ENCODE peak calls at places on chromosomes 11 and 22, in eight cellular contexts. U, N, H, L, C, O, B and D are unnamed samples. For H3K4me1, the result is how much of the 10 kb centered on the place peaks cover.

GRCh38 chr11:31387379-31387778 is 17.7 kb downstream of the DNAJC24 start:
- DNase-seq in U (no peak), N (no peak), H (no peak), L (no peak), C (no peak), O (no peak), B (no peak), D (no peak)

GRCh38 chr11:94740083-94740974 is 27.8 kb upstream of the AMOTL1 start:
- DNase-seq in U (peak), N (peak), H (peak), L (peak), C (peak), O (no peak), B (no peak), D (peak)

GRCh38 chr11:57463596-57464342 is 3.4 kb downstream of the RTN4RL2 start:
- DNase-seq in U (no peak), N (no peak), H (no peak), L (no peak), C (no peak), O (no peak), B (no peak), D (no peak)

GRCh38 chr11:45026835-45027234 is 76.2 kb upstream of the TP53I11 start:
- DNase-seq in U (no peak), N (no peak), H (no peak), L (no peak), C (no peak), O (no peak), B (no peak), D (no peak)

GRCh38 chr22:39621826-39622225 is 51.3 kb downstream of the CACNA1I start:
- DNase-seq in U (no peak), N (no peak), H (no peak), L (no peak), C (no peak), O (no peak), B (no peak), D (no peak)

GRCh38 chr22:26707581-26707980 is 50.2 kb downstream of the MIAT start:
- DNase-seq in U (no peak), N (no peak), H (no peak), L (no peak), C (no peak), O (no peak), B (no peak), D (no peak)

GRCh38 chr11:102269927-102270326 is 47.4 kb upstream of the BIRC3 start:
- DNase-seq in U (no peak), N (no peak), H (no peak), L (no peak), C (no peak), O (no peak), B (no peak), D (no peak)

GRCh38 chr22:29298641-29299040 is 7.8 kb upstream of the GAS2L1 start:
- DNase-seq in U (no peak), N (no peak), H (no peak), L (no peak), C (no peak), O (no peak), B (no peak), D (no peak)

GRCh38 chr22:49261616-49262015 is 566.1 kb downstream of the BRD1 start:
- DNase-seq in U (no peak), N (no peak), H (no peak), L (no peak), C (no peak), O (no peak), B (no peak), D (no peak)

GRCh38 chr11:26649884-26650283 is 72.0 kb downstream of the SLC5A12 start:
- DNase-seq in U (peak), N (peak), H (peak), L (peak), C (peak), O (peak), B (peak), D (no peak)

GRCh38 chr11:104333977-104334376 is 170.0 kb upstream of the PDGFD start:
- DNase-seq in U (no peak), N (no peak), H (no peak), L (no peak), C (no peak), O (peak), B (peak), D (no peak)

GRCh38 chr11:99256614-99257013 is 235.9 kb downstream of the CNTN5 start:
- DNase-seq in U (no peak), N (no peak), H (no peak), L (no peak), C (no peak), O (no peak), B (no peak), D (no peak)
- H3K4me3 ChIP-seq in U (no peak), N (no peak), H (no peak), L (no peak), C (no peak), O (no peak), B (no peak), D (no peak)

DNA sequence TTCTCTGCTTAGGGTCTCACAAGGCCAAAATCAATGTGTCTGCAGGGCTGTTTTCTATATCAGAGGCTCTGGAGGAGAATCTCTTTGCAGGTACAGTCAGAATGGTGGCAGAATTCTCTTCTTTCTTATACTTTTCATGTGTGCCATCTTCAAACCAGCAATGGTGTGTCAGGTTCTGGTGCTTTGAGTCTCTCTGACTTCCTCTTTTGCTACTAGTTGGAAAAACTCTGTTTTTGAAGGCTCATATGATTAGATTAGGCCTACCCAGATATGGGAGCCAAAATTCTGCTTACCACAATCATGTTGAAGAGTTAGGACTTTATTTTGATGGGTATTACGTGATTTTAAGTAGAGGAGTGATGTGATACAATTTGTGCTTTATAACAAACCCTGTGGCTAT is 18.8 kb upstream of the TECTA start:
- DNase-seq in U (no peak), N (no peak), H (no peak), L (no peak), C (no peak), O (no peak), B (no peak), D (no peak)
- H3K4me1 ChIP-seq in U (under half), N (under half), H (under half), L (under half), C (under half), O (under half), B (under half), D (under half)

DNA sequence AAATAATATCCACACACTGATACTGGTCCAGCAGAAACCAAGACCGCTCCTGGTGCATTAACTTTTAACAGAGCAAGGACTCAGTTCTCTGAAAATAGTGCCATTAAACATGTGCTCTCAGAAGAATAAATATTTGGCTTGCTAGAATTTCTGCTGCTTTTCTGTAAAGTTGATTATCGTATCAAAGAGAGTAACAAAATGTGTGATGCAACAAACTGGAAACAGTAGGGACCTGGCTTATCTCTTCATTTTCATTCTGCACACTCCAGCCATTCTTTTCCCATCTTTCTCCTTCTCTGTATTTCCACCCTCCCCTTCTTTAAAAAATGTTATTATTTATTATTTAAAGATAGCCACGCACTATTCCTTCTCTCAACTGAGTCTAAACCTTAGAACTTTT is 43.9 kb downstream of the WT1 start:
- DNase-seq in U (no peak), N (no peak), H (no peak), L (no peak), C (no peak), O (no peak), B (no peak), D (no peak)
- H3K4me3 ChIP-seq in U (no peak), N (no peak), H (no peak), L (no peak), C (no peak), O (no peak), B (no peak), D (no peak)

GRCh38 chr11:61754534-61755482 is 2.4 kb downstream of the MYRF start:
- DNase-seq in U (no peak), N (no peak), H (no peak), L (peak), C (no peak), O (no peak), B (no peak), D (no peak)

GRCh38 chr11:61756452-61757212 is 4.2 kb downstream of the MYRF start:
- DNase-seq in U (no peak), N (peak), H (peak), L (peak), C (no peak), O (peak), B (peak), D (no peak)

GRCh38 chr11:61756147-61756451 is 3.7 kb downstream of the MYRF start:
- DNase-seq in U (no peak), N (no peak), H (no peak), L (no peak), C (no peak), O (no peak), B (no peak), D (no peak)

GRCh38 chr11:61760946-61761345 is 8.5 kb downstream of the MYRF start:
- DNase-seq in U (no peak), N (no peak), H (no peak), L (no peak), C (no peak), O (no peak), B (no peak), D (no peak)

DNA sequence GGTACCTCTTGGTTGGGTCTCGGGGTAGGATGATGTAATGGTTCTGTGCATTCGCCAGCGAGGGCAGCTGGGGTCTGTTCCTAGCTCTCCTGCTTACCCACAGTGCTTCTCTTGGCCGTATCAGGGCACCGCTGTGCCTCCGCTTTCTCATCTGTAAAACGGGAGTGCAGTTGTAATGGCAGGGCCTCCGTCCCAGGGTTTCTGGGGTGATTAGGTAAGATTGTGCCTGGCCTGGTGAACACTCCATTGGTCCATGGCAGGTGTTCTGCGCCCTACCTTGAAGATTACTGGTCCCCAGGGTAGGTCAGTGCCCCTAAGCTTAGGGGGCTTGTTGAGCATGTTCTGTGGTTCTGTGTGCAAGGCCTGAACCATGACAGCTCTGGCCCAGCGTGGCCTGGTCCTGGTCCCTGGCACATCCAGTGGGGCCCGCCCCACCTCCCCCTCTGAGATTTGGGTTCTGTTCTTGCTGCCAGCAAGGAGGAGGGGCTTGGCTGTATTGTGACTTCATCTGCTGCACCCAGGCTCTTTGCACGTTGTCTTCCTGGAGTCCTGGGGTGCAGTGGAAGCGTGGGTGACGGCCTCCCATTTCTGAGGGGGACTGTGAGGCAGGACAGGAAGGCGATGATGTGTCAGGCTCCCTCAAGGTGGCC is 4.9 kb downstream of the MYRF start:
- DNase-seq in U (no peak), N (no peak), H (no peak), L (peak), C (no peak), O (no peak), B (no peak), D (no peak)
- H3K4me1 ChIP-seq in U (under half), N (under half), H (under half), L (half or more), C (under half), O (under half), B (half or more), D (under half)

GRCh38 chr11:67105964-67106363 is 13.1 kb upstream of the KDM2A start:
- DNase-seq in U (no peak), N (no peak), H (no peak), L (no peak), C (no peak), O (no peak), B (no peak), D (no peak)
- H3K4me3 ChIP-seq in U (no peak), N (no peak), H (no peak), L (no peak), C (no peak), O (no peak), B (no peak), D (no peak)

DNA sequence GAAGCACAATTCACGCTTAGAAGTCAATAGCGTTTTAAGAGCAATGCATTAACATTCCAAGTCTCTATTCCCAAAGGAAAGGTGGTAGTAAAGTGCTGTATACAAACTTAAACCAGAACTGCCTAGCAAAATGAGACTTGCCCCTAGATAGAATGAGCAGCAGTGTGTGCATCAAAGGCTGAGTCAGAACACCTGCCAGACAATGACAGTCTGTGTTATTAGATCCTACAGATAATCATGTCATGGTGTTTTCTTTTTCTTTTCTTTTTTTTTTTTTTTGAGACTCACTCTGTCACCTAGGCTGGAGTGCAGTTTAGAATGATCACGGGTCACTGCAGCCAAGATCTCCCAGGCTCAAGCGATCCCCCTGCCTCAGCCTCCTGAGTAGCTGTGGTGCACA is 1.6 kb downstream of the RTCB start:
- DNase-seq in U (no peak), N (no peak), H (no peak), L (no peak), C (no peak), O (no peak), B (no peak), D (no peak)
- H3K4me1 ChIP-seq in U (under half), N (under half), H (under half), L (under half), C (under half), O (under half), B (under half), D (under half)

DNA sequence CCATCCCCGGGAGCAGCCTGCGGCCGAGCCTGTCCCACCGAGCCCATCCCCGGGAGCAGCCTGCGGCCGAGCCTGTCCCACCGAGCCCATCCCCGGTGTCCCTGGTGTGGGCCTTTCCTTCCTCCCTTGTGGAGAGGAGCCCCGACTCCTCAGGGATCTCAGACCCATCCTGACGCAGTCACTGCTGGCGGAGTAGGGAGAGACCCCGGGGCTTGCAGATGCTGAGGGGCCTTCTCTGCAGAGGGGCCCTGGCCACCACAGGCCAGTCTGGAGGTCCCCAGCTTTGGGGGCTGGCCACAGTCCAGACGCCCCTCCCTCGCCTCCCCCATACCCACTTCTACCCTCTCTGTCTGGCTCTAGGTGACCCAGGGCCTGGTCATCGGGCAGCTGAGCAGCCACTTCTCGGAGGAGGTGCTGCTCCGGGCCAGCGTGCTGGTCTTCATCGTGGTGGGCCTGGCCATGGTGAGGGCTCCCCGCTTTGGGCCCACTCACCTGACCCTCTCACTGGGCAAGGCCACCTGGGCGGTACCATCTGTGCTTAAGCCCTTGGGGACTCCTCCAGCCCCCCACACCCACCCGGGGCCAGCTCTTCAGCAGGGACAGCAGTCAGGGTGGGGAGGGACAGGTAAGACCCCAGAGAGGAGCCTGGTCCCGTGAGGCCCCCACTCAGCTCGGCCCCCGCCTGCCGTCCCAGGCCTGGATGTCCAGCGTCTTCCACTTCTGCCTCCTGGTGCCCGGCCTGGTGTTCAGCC is 7.3 kb downstream of the PHLDA2 start:
- DNase-seq in U (no peak), N (no peak), H (no peak), L (no peak), C (no peak), O (no peak), B (no peak), D (no peak)
- H3K4me3 ChIP-seq in U (no peak), N (no peak), H (no peak), L (no peak), C (no peak), O (no peak), B (no peak), D (no peak)

GRCh38 chr11:12389676-12390075 is 12.3 kb downstream of the PARVA start:
- DNase-seq in U (no peak), N (no peak), H (no peak), L (no peak), C (no peak), O (no peak), B (no peak), D (no peak)

GRCh38 chr11:12390258-12390657 is 12.9 kb downstream of the PARVA start:
- DNase-seq in U (no peak), N (no peak), H (no peak), L (no peak), C (no peak), O (no peak), B (no peak), D (no peak)

GRCh38 chr11:12388171-12388570 is 10.8 kb downstream of the PARVA start:
- DNase-seq in U (no peak), N (no peak), H (no peak), L (no peak), C (no peak), O (no peak), B (no peak), D (no peak)

GRCh38 chr11:12390687-12391110 is 13.3 kb downstream of the PARVA start:
- DNase-seq in U (no peak), N (no peak), H (no peak), L (peak), C (peak), O (no peak), B (no peak), D (no peak)

GRCh38 chr11:12388939-12389670 is 11.7 kb downstream of the PARVA start:
- DNase-seq in U (no peak), N (no peak), H (no peak), L (no peak), C (no peak), O (no peak), B (no peak), D (no peak)
- H3K4me1 ChIP-seq in U (under half), N (under half), H (under half), L (half or more), C (half or more), O (under half), B (under half), D (under half)

GRCh38 chr11:62603072-62603408 is 1.4 kb upstream of the MTA2 start:
- DNase-seq in U (no peak), N (peak), H (no peak), L (no peak), C (no peak), O (no peak), B (no peak), D (no peak)
- H3K4me3 ChIP-seq in U (no peak), N (peak), H (no peak), L (no peak), C (peak), O (no peak), B (no peak), D (peak)

DNA sequence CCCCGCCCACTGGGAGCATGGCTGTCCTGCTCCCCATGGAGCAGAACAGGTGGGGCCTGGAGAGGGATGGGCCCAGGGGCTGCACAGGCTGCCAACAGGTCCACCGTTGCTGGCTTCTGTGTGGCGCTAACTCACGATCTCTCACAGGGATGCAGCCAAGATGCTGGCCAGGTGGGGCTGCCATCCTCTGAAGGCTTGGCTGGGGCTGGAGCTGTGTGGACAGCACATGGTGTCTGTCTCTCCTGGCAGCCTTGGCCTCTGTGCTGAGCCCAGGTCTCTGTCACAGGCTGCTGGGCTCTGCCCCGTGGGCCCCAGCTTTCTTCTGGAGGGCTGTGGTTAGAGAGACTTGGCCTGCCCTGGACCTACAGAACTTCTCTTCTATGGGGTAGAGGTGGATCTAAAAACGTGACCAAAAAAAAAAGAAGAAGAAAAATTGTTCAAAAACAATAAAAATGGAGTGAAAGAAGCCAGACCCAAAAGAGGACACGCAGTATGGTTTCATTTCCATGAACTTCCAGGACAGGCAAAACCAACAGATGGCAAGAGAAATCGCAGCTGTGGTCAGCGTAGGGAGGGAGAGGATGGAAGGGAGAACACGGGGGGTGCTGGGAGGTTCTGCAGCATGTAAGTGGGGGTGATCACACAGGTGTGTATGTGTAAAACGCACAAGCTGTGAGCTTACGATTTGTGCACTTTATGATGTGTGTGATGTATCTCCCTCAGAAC is 12.2 kb downstream of the PARVG start:
- DNase-seq in U (no peak), N (no peak), H (no peak), L (no peak), C (no peak), O (no peak), B (no peak), D (no peak)
- H3K4me1 ChIP-seq in U (under half), N (under half), H (under half), L (under half), C (under half), O (under half), B (under half), D (under half)